ENCODE peak calls at places on chromosomes 12 and 14, in five cellular contexts. E is thyroid gland, T is IMR-90, Y is uterus, W is lung. X is an unnamed sample.

GRCh38 chr14:22471545-22472121 is 117.4 kb downstream of the DAD1 start:
- DNase-seq in W (peak), Y (no peak), E (peak), T (peak), X (no peak)

GRCh38 chr12:64318605-64319004 is 72.0 kb downstream of the C12orf56 start:
- DNase-seq in W (no peak), Y (no peak), E (peak), T (peak), X (no peak)

GRCh38 chr12:10354502-10354901 is 35.3 kb downstream of the KLRK1 start:
- DNase-seq in W (no peak), Y (no peak), T (no peak), E (peak), X (no peak)

GRCh38 chr12:26176725-26177124 is 18.6 kb upstream of the SSPN start:
- DNase-seq in E (no peak), T (no peak), W (no peak), Y (no peak), X (no peak)

GRCh38 chr12:46218509-46219095 is 50.2 kb downstream of the SLC38A1 start:
- DNase-seq in W (no peak), T (no peak), Y (no peak), E (no peak), X (no peak)

GRCh38 chr12:27999970-28000369 is 27.4 kb upstream of the PTHLH start:
- DNase-seq in Y (no peak), T (peak), E (no peak), W (no peak), X (no peak)

GRCh38 chr14:58617619-58618018 is 20.1 kb upstream of the DACT1 start:
- DNase-seq in E (no peak), W (no peak), T (peak), Y (no peak), X (no peak)

GRCh38 chr14:104277416-104278213 is 139.2 kb downstream of the KIF26A start:
- DNase-seq in W (no peak), E (no peak), T (no peak), Y (peak), X (peak)

GRCh38 chr12:47556631-47557030 is 149.2 kb downstream of the RPAP3 start:
- DNase-seq in T (no peak), W (no peak), Y (no peak), E (no peak), X (no peak)

GRCh38 chr12:32477714-32478113 is 78.4 kb downstream of the FGD4 start:
- DNase-seq in W (no peak), Y (no peak), T (no peak), E (no peak), X (no peak)

DNA sequence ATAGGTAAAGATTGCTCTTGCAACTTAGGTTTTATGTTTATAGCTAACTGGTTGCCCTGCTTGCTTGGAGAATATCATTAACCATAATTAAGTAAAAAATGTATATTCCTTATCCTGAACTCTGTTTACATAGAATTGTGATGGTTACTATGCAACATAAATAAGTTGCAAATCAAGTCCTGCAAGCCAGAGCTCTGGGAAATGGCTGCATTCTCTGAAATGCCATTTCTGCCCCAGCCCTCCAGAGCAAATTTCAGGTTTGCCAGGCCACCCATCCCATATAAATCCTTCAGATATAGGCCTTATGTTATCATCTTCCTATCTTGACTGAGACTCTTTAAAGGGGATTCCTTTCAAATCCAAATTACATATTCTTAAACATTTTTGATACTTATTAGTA is 118.3 kb upstream of the MYF6 start:
- DNase-seq in W (no peak), E (no peak), Y (no peak), T (no peak), X (no peak)
- TF ChIP-seq CTCF in W (no peak), E (no peak), Y (no peak), T (no peak), X (no peak)

GRCh38 chr14:94355191-94355794 is 32.2 kb upstream of the SERPINA6 start:
- DNase-seq in Y (no peak), E (peak), T (peak), W (peak), X (peak)
- TF ChIP-seq CTCF in Y (no peak), E (peak), T (peak), W (peak), X (peak)

GRCh38 chr12:2355604-2356003 is 302.8 kb downstream of the CACNA1C start:
- DNase-seq in W (no peak), Y (no peak), E (no peak), T (no peak), X (no peak)
- TF ChIP-seq CTCF in W (no peak), Y (no peak), E (no peak), T (no peak), X (no peak)

GRCh38 chr14:20631821-20632389 is 9.6 kb downstream of the OR6S1 start:
- DNase-seq in Y (peak), W (peak), T (peak), E (peak), X (no peak)
- TF ChIP-seq CTCF in Y (no peak), W (no peak), T (no peak), E (no peak), X (no peak)

GRCh38 chr14:101063121-101063520 is 159.6 kb upstream of the RTL1 start:
- DNase-seq in T (no peak), Y (no peak), E (no peak), W (no peak), X (no peak)

GRCh38 chr14:101064121-101064661 is 160.7 kb upstream of the RTL1 start:
- DNase-seq in E (no peak), T (no peak), W (no peak), Y (no peak), X (no peak)

GRCh38 chr14:101061411-101062064 is 158.0 kb upstream of the RTL1 start:
- DNase-seq in Y (no peak), E (no peak), T (no peak), W (no peak), X (no peak)

GRCh38 chr14:101062065-101062450 is 158.5 kb upstream of the RTL1 start:
- DNase-seq in Y (no peak), W (no peak), E (no peak), T (no peak), X (no peak)

GRCh38 chr14:101062611-101063010 is 159.1 kb upstream of the RTL1 start:
- DNase-seq in T (peak), W (no peak), Y (no peak), E (no peak), X (no peak)
- TF ChIP-seq CTCF in T (no peak), W (no peak), Y (no peak), E (no peak), X (no peak)